ENCODE peak calls at places on chromosomes 16 and 17, in seven cellular contexts. H is SK-N-SH, J is K562, L is GM12878, F is HCT116, Z is H1, W is HepG2. V is an unnamed sample. For H3K36me3, the result is how much of the 10 kb centered on the place peaks cover.

GRCh38 chr17:78977992-78978973 is 1.4 kb downstream of the LGALS3BP start:
- DNase-seq in H (peak), J (no peak), L (no peak), F (no peak), Z (no peak), W (no peak), V (no peak)

GRCh38 chr17:11485802-11486421 is 112.4 kb upstream of the DNAH9 start:
- DNase-seq in H (no peak), J (no peak), L (no peak), F (no peak), Z (peak), W (no peak), V (no peak)

GRCh38 chr16:77496934-77497333 is 62.1 kb upstream of the ADAMTS18 start:
- DNase-seq in H (no peak), J (no peak), L (no peak), F (no peak), Z (no peak), W (no peak), V (no peak)

GRCh38 chr17:61144876-61145564 is 254.6 kb upstream of the TBX2 start:
- DNase-seq in H (peak), J (peak), L (no peak), F (no peak), Z (no peak), W (no peak), V (no peak)

GRCh38 chr16:81936209-81936608 is 75.1 kb downstream of the SDR42E1 start:
- DNase-seq in H (no peak), J (no peak), L (no peak), F (no peak), Z (peak), W (no peak), V (no peak)

GRCh38 chr17:72863511-72864175 is 228.8 kb downstream of the SLC39A11 start:
- DNase-seq in H (no peak), J (no peak), L (peak), F (no peak), Z (no peak), W (no peak), V (no peak)

GRCh38 chr16:12434567-12434966 is 369.1 kb downstream of the CPPED1 start:
- DNase-seq in H (no peak), J (no peak), L (no peak), F (no peak), Z (no peak), W (no peak), V (no peak)

GRCh38 chr17:40417258-40417608 is 463 bp downstream of the TOP2A start:
- DNase-seq in H (no peak), J (peak), L (no peak), F (no peak), Z (no peak), W (peak), V (no peak)

GRCh38 chr16:85384831-85385462 is 228.2 kb upstream of the GSE1 start:
- DNase-seq in H (no peak), J (no peak), L (no peak), F (no peak), Z (peak), W (no peak), V (no peak)

GRCh38 chr16:50399411-50399810 is 30.6 kb upstream of the BRD7 start:
- DNase-seq in H (no peak), J (no peak), L (no peak), F (no peak), Z (no peak), W (no peak), V (no peak)

GRCh38 chr16:68732068-68732680 is 4.9 kb upstream of the CDH1 start:
- DNase-seq in H (peak), J (peak), L (no peak), F (peak), Z (peak), W (peak), V (no peak)

GRCh38 chr17:9925457-9925856 is 20.4 kb upstream of the RCVRN start:
- DNase-seq in H (no peak), J (no peak), L (no peak), F (no peak), Z (no peak), W (no peak), V (no peak)

GRCh38 chr17:78343433-78344201 is 16.3 kb downstream of the SOCS3 start:
- DNase-seq in H (no peak), J (no peak), L (no peak), F (no peak), Z (no peak), W (no peak), V (no peak)

GRCh38 chr16:69150146-69150865 is 17.9 kb downstream of the UTP4 start:
- DNase-seq in H (peak), J (peak), L (no peak), F (peak), Z (peak), W (peak), V (no peak)

GRCh38 chr16:50924759-50925545 is 183.1 kb downstream of the CYLD start:
- DNase-seq in H (no peak), J (no peak), L (no peak), F (no peak), Z (no peak), W (no peak), V (no peak)

GRCh38 chr17:36534117-36534880 is at the start of gene MYO19:
- DNase-seq in H (peak), J (peak), L (peak), F (peak), Z (peak), W (peak), V (no peak)

GRCh38 chr17:67496286-67496685 is 119.2 kb downstream of the PITPNC1 start:
- DNase-seq in H (no peak), J (no peak), L (no peak), F (no peak), Z (no peak), W (peak), V (no peak)

GRCh38 chr16:11354733-11355574 is 9.7 kb downstream of the RMI2 start:
- DNase-seq in H (no peak), J (no peak), L (peak), F (no peak), Z (no peak), W (no peak), V (no peak)

GRCh38 chr17:80758793-80759673 is 214.4 kb downstream of the RPTOR start:
- DNase-seq in H (no peak), J (no peak), L (no peak), F (no peak), Z (no peak), W (peak), V (no peak)

GRCh38 chr16:82643936-82644630 is 17.3 kb downstream of the CDH13 start:
- DNase-seq in H (no peak), J (no peak), L (no peak), F (no peak), Z (peak), W (no peak), V (no peak)

GRCh38 chr16:23085949-23086348 is 63.3 kb downstream of the USP31 start:
- DNase-seq in H (no peak), J (no peak), L (no peak), F (no peak), Z (no peak), W (no peak), V (no peak)

GRCh38 chr17:76726231-76726765 is at the start of gene JMJD6:
- DNase-seq in H (peak), J (peak), L (peak), F (peak), Z (peak), W (peak), V (peak)

GRCh38 chr16:66899945-66900688 is 18.6 kb downstream of the CDH16 start:
- DNase-seq in H (peak), J (peak), L (no peak), F (no peak), Z (no peak), W (peak), V (no peak)

GRCh38 chr17:76234354-76234679 is 6.0 kb downstream of the RNF157 start:
- DNase-seq in H (no peak), J (peak), L (peak), F (no peak), Z (peak), W (no peak), V (no peak)

GRCh38 chr17:78529871-78530670 is 47.1 kb downstream of the DNAH17 start:
- DNase-seq in H (peak), J (no peak), L (no peak), F (no peak), Z (no peak), W (no peak), V (no peak)

GRCh38 chr17:32621612-32622312 is 135.0 kb downstream of the CDK5R1 start:
- DNase-seq in H (no peak), J (no peak), L (no peak), F (no peak), Z (no peak), W (no peak), V (no peak)

GRCh38 chr17:1484586-1485310 is 7.7 kb downstream of the MYO1C start:
- DNase-seq in H (peak), J (peak), L (peak), F (peak), Z (peak), W (peak), V (no peak)

GRCh38 chr16:68229431-68230175 is 6.3 kb downstream of the ESRP2 start:
- DNase-seq in H (peak), J (peak), L (no peak), F (no peak), Z (peak), W (peak), V (no peak)

GRCh38 chr17:74780443-74781238 is 4.5 kb upstream of the NAT9 start:
- DNase-seq in H (peak), J (peak), L (no peak), F (peak), Z (no peak), W (peak), V (no peak)

GRCh38 chr16:78216166-78216745 is 116.8 kb downstream of the WWOX start:
- DNase-seq in H (no peak), J (no peak), L (no peak), F (no peak), Z (no peak), W (no peak), V (no peak)

GRCh38 chr16:66220766-66221165 is 145.7 kb upstream of the CDH5 start:
- DNase-seq in H (no peak), J (no peak), L (no peak), F (no peak), Z (no peak), W (no peak), V (no peak)

DNA sequence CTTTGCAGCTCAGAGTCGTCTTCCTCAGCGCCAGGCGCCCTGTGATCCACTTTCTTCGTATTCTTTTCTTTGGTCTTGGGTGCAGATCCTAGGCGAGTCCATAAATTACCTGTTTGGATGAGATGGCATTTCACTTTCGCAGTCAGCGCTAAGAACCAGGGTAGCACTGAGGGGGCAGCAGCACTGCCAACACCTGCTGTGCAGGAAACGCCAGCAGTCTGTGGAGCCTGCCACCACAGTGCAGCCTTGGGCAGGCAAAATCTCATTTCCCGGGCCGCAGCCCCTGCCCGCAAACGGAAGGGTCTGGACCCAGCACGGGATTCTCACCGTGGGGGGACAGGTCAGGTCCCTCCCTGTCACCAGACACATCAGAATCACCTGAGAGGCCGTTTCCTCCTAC is 12.2 kb upstream of the ITGAE start:
- DNase-seq in H (no peak), J (no peak), L (no peak), F (no peak), Z (no peak), W (no peak), V (no peak)
- H3K36me3 ChIP-seq in H (half or more), J (half or more), L (under half), F (under half), Z (half or more), W (under half), V (under half)

GRCh38 chr17:47315451-47316266 is 8.1 kb upstream of the EFCAB13 start:
- DNase-seq in H (peak), J (peak), L (peak), F (peak), Z (no peak), W (peak), V (peak)
- TF ChIP-seq SIN3A in H (peak), J (no peak), L (no peak), F (no peak), Z (no peak), W (no peak), V (no peak)

GRCh38 chr17:49498037-49498615 is 3.0 kb downstream of the NGFR start:
- DNase-seq in H (peak), J (no peak), L (no peak), F (no peak), Z (peak), W (no peak), V (no peak)
- TF ChIP-seq CTCF in H (no peak), J (no peak), L (no peak), F (no peak), Z (peak), W (no peak), V (no peak)

GRCh38 chr16:25089346-25089745 is 22.2 kb upstream of the LCMT1 start:
- DNase-seq in H (no peak), J (no peak), L (no peak), F (no peak), Z (no peak), W (no peak), V (no peak)
- H3K36me3 ChIP-seq in H (under half), J (under half), L (under half), F (under half), Z (under half), W (under half), V (under half)

DNA sequence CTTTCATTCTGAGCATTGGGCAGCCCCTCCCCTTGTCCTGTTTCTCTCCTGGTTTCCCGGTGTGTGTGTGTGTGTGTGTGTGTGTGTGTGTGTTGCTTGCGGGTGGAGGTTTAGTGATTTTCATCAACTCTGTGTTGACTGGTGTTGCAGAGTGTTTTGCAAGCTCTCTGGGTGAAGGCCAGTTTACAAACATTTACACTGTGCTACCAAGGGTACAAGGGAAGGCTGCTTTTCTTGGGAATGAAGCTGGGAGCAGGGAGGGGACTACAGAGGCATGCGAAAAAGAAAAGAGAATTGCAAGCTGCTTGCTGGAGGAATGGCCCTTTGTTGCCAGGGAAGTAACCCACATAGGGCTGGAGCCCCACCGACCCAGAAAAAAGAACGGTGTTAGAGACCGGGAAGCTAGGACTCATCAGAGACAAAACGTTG is 29.6 kb downstream of the HS3ST3B1 start:
- DNase-seq in H (no peak), J (no peak), L (no peak), F (no peak), Z (no peak), W (peak), V (no peak)
- TF ChIP-seq SIN3A in H (no peak), J (no peak), L (no peak), F (no peak), Z (no peak), W (no peak), V (no peak)

DNA sequence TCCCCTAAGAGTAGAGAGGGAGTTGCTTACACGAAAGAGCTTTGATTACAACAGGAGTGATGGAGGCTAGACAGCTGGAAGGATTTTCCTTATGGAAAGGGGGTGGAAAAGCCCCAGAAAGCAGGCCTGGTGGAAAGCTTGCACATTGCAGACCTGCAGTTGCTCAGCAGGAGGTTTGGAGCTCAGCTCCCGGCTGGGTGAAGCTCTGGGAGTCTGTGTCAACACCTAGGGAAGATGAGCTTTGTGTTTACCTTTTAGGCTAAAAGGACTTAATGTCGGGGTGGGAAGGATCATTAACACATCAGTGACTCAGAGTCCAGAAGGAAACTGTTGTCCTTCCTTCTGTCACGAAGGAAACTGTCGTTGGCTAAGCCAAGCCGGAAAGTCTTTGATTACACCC is 48.1 kb downstream of the RAP1GAP2 start:
- DNase-seq in H (no peak), J (no peak), L (no peak), F (no peak), Z (no peak), W (no peak), V (no peak)
- TF ChIP-seq CTCF in H (no peak), J (no peak), L (no peak), F (no peak), Z (no peak), W (no peak), V (no peak)

V was measured in Panc1.